ENCODE peak calls at places on chromosome X, in eight cellular contexts. Z, H, L, C, W, X, V and M are unnamed samples.

GRCh38 chrX:12013220-12013619 is 125.1 kb upstream of the FRMPD4 start:
- DNase-seq in V (no peak), C (peak; percentile 15), H (no peak), Z (no peak), X (peak; percentile 44), W (no peak), L (peak; percentile 72), M (no peak)

GRCh38 chrX:34918856-34919255 is 23.7 kb upstream of the FAM47B start:
- DNase-seq in X (peak; percentile 71), C (peak; percentile 67), V (no peak), W (no peak), L (peak; percentile 40), Z (no peak), H (no peak), M (no peak)

GRCh38 chrX:123959281-123960063 is 2.0 kb upstream of the STAG2 start:
- DNase-seq in X (peak; percentile 35), H (no peak), Z (peak; percentile 80), L (no peak), W (peak; percentile 15), C (peak; percentile 54), V (no peak), M (peak; percentile 56)

GRCh38 chrX:27890611-27891010 is 82.8 kb downstream of the MAGEB10 start:
- DNase-seq in C (peak; percentile 60), L (peak; percentile 69), V (no peak), Z (no peak), W (no peak), X (peak; percentile 72), H (no peak), M (no peak)

GRCh38 chrX:151228935-151229334 is 52.6 kb downstream of the GPR50 start:
- DNase-seq in H (no peak), C (no peak), V (no peak), X (no peak), L (no peak), Z (no peak), W (no peak), M (no peak)

GRCh38 chrX:132443736-132444135 is 45.1 kb downstream of the MBNL3 start:
- DNase-seq in C (no peak), H (no peak), L (no peak), W (no peak), V (no peak), Z (no peak), X (no peak), M (no peak)

GRCh38 chrX:32538554-32538953 is 672.8 kb downstream of the DMD start:
- DNase-seq in W (no peak), V (no peak), Z (no peak), C (no peak), H (no peak), X (no peak), L (no peak), M (no peak)

GRCh38 chrX:71606536-71607216 is 11.6 kb downstream of the CXCR3 start:
- DNase-seq in V (no peak), W (no peak), C (no peak), Z (no peak), H (no peak), L (no peak), X (no peak), M (no peak)

GRCh38 chrX:37599735-37600134 is 28.3 kb downstream of the LANCL3 start:
- DNase-seq in C (no peak), X (no peak), W (peak; percentile 24), L (no peak), V (no peak), H (no peak), Z (no peak), M (no peak)

DNA sequence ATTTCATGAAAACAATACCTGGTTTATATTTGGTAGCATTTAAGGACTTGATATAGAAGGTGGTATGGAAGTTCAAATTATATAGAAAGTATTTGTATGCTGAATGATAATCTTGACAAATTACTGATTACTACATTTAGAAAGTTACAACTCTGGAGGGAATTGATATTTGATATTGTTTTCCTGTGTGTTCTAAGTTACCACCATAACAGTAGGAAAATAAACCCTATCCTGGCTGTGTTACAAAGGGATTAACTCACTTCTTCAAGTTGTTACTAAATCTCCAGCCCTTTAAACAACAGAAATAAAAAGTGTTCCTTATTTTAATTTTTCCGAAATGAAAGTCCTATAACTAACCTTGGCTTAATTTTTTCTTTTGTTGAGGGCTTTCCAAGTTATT is 36.6 kb downstream of the FHL1 start:
- DNase-seq in V (no peak), H (no peak), X (peak; percentile 51), L (no peak), Z (no peak), C (no peak), W (no peak), M (no peak)
- H3K4me3 ChIP-seq in V (no peak overlapping the region), H (no peak overlapping the region), X (no peak overlapping the region), L (no peak overlapping the region), Z (no peak overlapping the region), C (no peak overlapping the region), W (no peak overlapping the region), M (no peak overlapping the region)

GRCh38 chrX:153744210-153745066 is 19.6 kb upstream of the PLXNB3 start:
- DNase-seq in Z (peak; percentile 91), H (no peak), C (no peak), L (no peak), X (no peak), V (no peak), W (no peak), M (no peak)
- TF ChIP-seq CTCF in Z (no peak), H (peak; percentile 38), C (no peak), L (no peak), X (no peak), V (peak; percentile 11), W (no peak), M (no peak)

DNA sequence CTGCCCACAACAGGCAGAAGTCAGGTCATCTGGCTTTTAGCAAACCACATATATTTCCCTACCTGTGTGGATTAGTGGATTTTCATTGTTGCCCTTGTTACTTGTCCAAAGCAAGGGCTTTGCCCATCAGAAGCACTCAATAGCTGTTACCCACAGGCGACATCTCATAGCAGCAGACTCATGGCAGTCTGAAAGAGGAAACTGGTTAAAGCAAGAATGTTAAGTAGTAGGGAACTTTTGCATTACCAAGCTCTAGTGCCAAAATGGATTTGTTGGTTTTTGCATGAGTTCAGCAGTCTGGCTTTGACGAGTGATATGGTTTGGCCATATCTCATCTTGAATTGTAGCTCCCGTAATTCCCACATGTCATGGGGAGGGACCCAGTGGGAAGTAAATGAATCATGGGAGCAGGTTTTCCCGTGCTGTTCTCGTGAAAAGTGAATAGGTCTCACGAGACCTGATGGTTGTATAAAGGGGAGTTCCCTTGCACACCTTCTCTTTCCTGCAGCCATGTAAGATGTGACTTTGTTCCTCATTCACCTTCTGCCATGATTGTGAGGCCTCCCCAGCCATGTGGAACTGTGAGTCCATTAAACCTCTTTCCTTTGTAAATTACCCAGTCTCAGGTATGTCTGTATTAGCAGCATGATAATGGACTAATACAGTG is 107.9 kb downstream of the GPR143 start:
- DNase-seq in X (no peak), L (no peak), C (no peak), Z (no peak), H (no peak), W (no peak), V (no peak), M (no peak)
- H3K4me3 ChIP-seq in X (no peak overlapping the region), L (no peak overlapping the region), C (no peak overlapping the region), Z (no peak overlapping the region), H (no peak overlapping the region), W (no peak overlapping the region), V (no peak overlapping the region), M (no peak overlapping the region)

DNA sequence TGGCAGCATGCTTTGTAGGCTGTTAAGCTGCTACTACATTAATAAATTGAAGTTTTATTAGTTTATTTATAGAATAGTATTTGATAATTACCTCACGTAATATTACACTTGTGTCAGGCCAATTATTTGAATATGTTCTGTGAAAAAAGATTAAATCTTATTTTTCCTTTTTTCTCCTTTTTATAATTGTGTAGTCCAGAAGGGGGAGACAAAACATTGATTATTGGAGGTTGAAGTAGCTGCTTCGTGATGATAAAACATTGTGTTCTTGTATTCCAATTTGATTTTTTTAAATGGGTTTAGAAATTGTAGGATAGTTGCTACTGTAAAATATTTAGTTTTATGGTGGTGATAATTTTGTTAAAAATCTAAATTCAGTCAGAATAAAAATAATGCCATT is 85.7 kb downstream of the DIAPH2 start:
- DNase-seq in L (no peak), W (peak; percentile 11), C (peak; percentile 31), X (peak; percentile 46), H (no peak), Z (no peak), V (peak; percentile 25), M (no peak)
- TF ChIP-seq CTCF in L (peak; percentile 31), W (peak; percentile 40), C (peak; percentile 31), X (peak; percentile 35), H (peak; percentile 14), Z (peak; percentile 28), V (peak; percentile 9), M (peak; percentile 50)

DNA sequence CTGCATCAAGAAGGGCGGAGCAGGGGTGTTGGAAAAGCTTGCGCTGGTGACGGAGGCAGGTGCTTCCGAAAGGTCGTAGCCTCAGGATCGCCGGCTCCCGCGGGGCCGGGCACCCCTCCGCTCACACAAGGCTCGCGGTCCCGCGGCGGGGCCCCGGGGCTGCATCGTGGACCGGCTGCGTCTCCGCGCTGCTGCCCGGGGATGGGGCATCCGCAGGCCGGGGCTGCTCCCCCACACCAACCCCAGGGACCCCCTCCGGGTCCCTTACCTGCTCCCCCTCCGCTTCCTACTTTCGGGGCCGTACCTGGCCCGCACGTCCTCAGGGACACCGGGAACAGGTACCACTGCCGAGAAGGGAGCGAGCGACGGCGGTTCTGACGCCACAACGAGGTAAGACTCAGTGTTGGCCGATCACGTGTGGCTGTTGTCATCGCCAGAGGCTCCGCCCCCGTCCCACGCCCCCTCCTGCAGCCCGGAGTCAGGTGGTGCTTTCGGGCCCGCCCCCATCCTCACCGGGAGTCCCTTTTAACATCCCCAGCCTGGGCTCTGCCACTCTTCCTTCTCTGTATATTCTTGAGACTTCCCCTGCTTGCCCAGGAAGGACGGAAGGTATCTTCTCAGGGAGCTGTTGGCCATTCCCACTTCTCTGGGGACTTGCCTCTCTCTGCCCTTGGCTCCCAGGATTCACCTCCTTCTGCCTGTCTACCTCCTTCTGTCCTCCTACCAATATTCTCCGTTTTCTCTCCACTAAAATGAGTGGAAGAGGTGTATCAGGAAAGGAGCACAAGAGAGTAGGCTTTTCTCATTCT is at the start of gene BEX2:
- DNase-seq in X (peak; percentile 17), V (peak; percentile 56), W (peak; percentile 77), L (no peak), C (peak; percentile 35), H (no peak), Z (peak; percentile 66), M (peak; percentile 89)
- H3K4me3 ChIP-seq in X (peak within 1 kb of the TSS; percentile 44), V (peak within 1 kb of the TSS; percentile 41), W (peak within 1 kb of the TSS; percentile 69), L (peak within 1 kb of the TSS; percentile 48), C (peak within 1 kb of the TSS; percentile 85), H (peak within 1 kb of the TSS; percentile 50), Z (peak within 1 kb of the TSS; percentile 40), M (peak within 1 kb of the TSS; percentile 70)

GRCh38 chrX:30971761-30972603 is 82.9 kb upstream of the TAB3 start:
- DNase-seq in Z (no peak), X (peak; percentile 55), W (peak; percentile 38), V (peak; percentile 35), H (no peak), C (peak; percentile 58), L (peak; percentile 18), M (no peak)
- TF ChIP-seq CTCF in Z (peak; percentile 44), X (peak; percentile 73), W (peak; percentile 58), V (peak; percentile 68), H (peak; percentile 80), C (peak; percentile 65), L (peak; percentile 65), M (peak; percentile 59)